ENCODE peak calls at places on chromosomes 1 and 21, in seven cellular contexts. E, Q, P, M, T, D and F are unnamed samples.

GRCh38 chr1:237613984-237614383 is 276.7 kb downstream of the ZP4 start:
- DNase-seq in E (no peak), Q (no peak), P (no peak), M (no peak), T (no peak), D (no peak), F (no peak)

GRCh38 chr21:42063578-42064521 is 7.3 kb upstream of the UMODL1 start:
- DNase-seq in E (no peak), Q (peak; percentile 67), P (peak; percentile 55), M (peak; percentile 71), T (peak; percentile 41), D (no peak), F (no peak)

GRCh38 chr1:1349256-1350012 is at the start of gene DVL1:
- DNase-seq in E (peak; percentile 70), Q (peak; percentile 65), P (peak; percentile 80), M (peak; percentile 70), T (peak; percentile 53), D (peak; percentile 83), F (no peak)

GRCh38 chr1:47679826-47680225 is 242.0 kb downstream of the FOXD2 start:
- DNase-seq in E (no peak), Q (no peak), P (no peak), M (no peak), T (no peak), D (no peak), F (peak; percentile 93)

GRCh38 chr1:191145834-191146233 is 668.2 kb upstream of the BRINP3 start:
- DNase-seq in E (no peak), Q (no peak), P (no peak), M (no peak), T (no peak), D (no peak), F (no peak)

GRCh38 chr1:200971955-200972711 is 51.4 kb downstream of the KIF21B start:
- DNase-seq in E (peak; percentile 78), Q (peak; percentile 51), P (peak; percentile 70), M (peak; percentile 66), T (peak; percentile 12), D (peak; percentile 53), F (no peak)

GRCh38 chr1:53657256-53657805 is 81.6 kb downstream of the GLIS1 start:
- DNase-seq in E (no peak), Q (no peak), P (no peak), M (no peak), T (no peak), D (no peak), F (no peak)

GRCh38 chr1:112501810-112502641 is 6.7 kb upstream of the WNT2B start:
- DNase-seq in E (peak; percentile 82), Q (peak; percentile 73), P (peak; percentile 44), M (peak; percentile 79), T (no peak), D (peak; percentile 26), F (no peak)

GRCh38 chr21:44681861-44682579 is at the start of gene KRTAP12-1:
- DNase-seq in E (no peak), Q (no peak), P (no peak), M (no peak), T (no peak), D (no peak), F (peak; percentile 87)

GRCh38 chr1:32539584-32540571 is 651 bp downstream of the ZBTB8A start:
- DNase-seq in E (peak; percentile 48), Q (peak; percentile 35), P (peak; percentile 30), M (peak; percentile 44), T (no peak), D (no peak), F (no peak)

GRCh38 chr1:153611024-153611352 is 1.9 kb downstream of the S100A16 start:
- DNase-seq in E (no peak), Q (no peak), P (no peak), M (no peak), T (no peak), D (no peak), F (no peak)

GRCh38 chr1:214205053-214205452 is 75.9 kb upstream of the SMYD2 start:
- DNase-seq in E (no peak), Q (no peak), P (no peak), M (no peak), T (no peak), D (no peak), F (no peak)

GRCh38 chr1:224168859-224169380 is 14.1 kb upstream of the DEGS1 start:
- DNase-seq in E (peak; percentile 90), Q (no peak), P (no peak), M (no peak), T (peak; percentile 7), D (peak; percentile 7), F (no peak)

GRCh38 chr21:45261093-45261492 is 26.6 kb downstream of the POFUT2 start:
- DNase-seq in E (no peak), Q (no peak), P (no peak), M (no peak), T (no peak), D (no peak), F (peak; percentile 52)

GRCh38 chr1:200907611-200908097 is 13.0 kb downstream of the INAVA start:
- DNase-seq in E (no peak), Q (no peak), P (no peak), M (no peak), T (no peak), D (no peak), F (no peak)